ENCODE peak calls at places on chromosomes 7 and 10, in five cellular contexts. E is AG04449; Z is AG10803; P is esophagus squamous epithelium; C is CD4-positive, CD25-positive, alpha-beta regulatory T cell. K is an unnamed sample.

GRCh38 chr10:111856631-111857030 is 326.9 kb downstream of the GPAM start:
- DNase-seq in E (no peak), Z (peak; percentile 8), C (no peak), P (no peak), K (no peak)

GRCh38 chr10:624605-625334 is 64.7 kb downstream of the DIP2C start:
- DNase-seq in Z (peak; percentile 37), E (no peak), C (no peak), P (no peak), K (no peak)

GRCh38 chr10:52779541-52780390 is 7.2 kb upstream of the MBL2 start:
- DNase-seq in Z (peak; percentile 53), E (no peak), C (peak; percentile 14), P (no peak), K (peak; percentile 55)

GRCh38 chr10:24451325-24451820 is 242.4 kb downstream of the KIAA1217 start:
- DNase-seq in E (no peak), C (peak; percentile 32), P (no peak), Z (no peak), K (peak; percentile 87)

GRCh38 chr7:115274-115911 is 77.0 kb upstream of the FAM20C start:
- DNase-seq in Z (peak; percentile 48), P (no peak), E (no peak), C (no peak), K (no peak)

GRCh38 chr7:28856656-28857055 is 101.5 kb downstream of the TRIL start:
- DNase-seq in P (no peak), Z (peak; percentile 27), E (no peak), C (no peak), K (no peak)

GRCh38 chr10:129725482-129725881 is 238.6 kb downstream of the EBF3 start:
- DNase-seq in Z (no peak), E (no peak), C (no peak), P (no peak), K (no peak)

GRCh38 chr7:6278749-6279310 is 6.4 kb upstream of the CYTH3 start:
- DNase-seq in Z (peak; percentile 38), P (no peak), C (no peak), E (no peak), K (no peak)

GRCh38 chr7:37150856-37151255 is 297.8 kb downstream of the ELMO1 start:
- DNase-seq in E (no peak), C (no peak), P (no peak), Z (no peak), K (no peak)

GRCh38 chr7:1366801-1367405 is 92.4 kb downstream of the MICALL2 start:
- DNase-seq in P (no peak), Z (no peak), E (no peak), C (no peak), K (no peak)

GRCh38 chr10:132329565-132330485 is 2.2 kb upstream of the LRRC27 start:
- DNase-seq in Z (peak; percentile 63), P (no peak), E (no peak), C (peak; percentile 64), K (no peak)

GRCh38 chr7:47366211-47366610 is 215.7 kb downstream of the TNS3 start:
- DNase-seq in E (no peak), C (no peak), Z (no peak), P (no peak), K (no peak)

GRCh38 chr10:100148353-100149211 is 37.2 kb downstream of the ERLIN1 start:
- DNase-seq in E (no peak), P (no peak), Z (peak; percentile 35), C (no peak), K (no peak)

GRCh38 chr7:50842061-50842460 is 59.4 kb upstream of the GRB10 start:
- DNase-seq in E (no peak), P (no peak), Z (no peak), C (no peak), K (no peak)

GRCh38 chr10:1411956-1412355 is 325.4 kb downstream of the ADARB2 start:
- DNase-seq in C (no peak), Z (no peak), E (no peak), P (no peak), K (no peak)

GRCh38 chr10:29055091-29055490 is 233.8 kb upstream of the LYZL1 start:
- DNase-seq in E (no peak), P (no peak), Z (no peak), C (no peak), K (no peak)

GRCh38 chr7:119999743-120000475 is 273.1 kb upstream of the KCND2 start:
- DNase-seq in E (no peak), P (no peak), Z (no peak), C (no peak), K (no peak)

GRCh38 chr10:48476279-48476982 is 128.4 kb downstream of the ARHGAP22 start:
- DNase-seq in P (no peak), Z (no peak), E (no peak), C (no peak), K (no peak)

GRCh38 chr10:99450624-99451498 is 20.4 kb upstream of the GOT1 start:
- DNase-seq in C (no peak), P (no peak), Z (no peak), E (no peak), K (no peak)

GRCh38 chr7:74047804-74048380 is 19.9 kb downstream of the ELN start:
- DNase-seq in Z (no peak), P (no peak), C (no peak), E (no peak), K (no peak)

GRCh38 chr10:75544923-75545322 is 113.5 kb downstream of the LRMDA start:
- DNase-seq in Z (peak; percentile 88), E (no peak), C (no peak), P (no peak), K (no peak)

GRCh38 chr7:2802504-2803341 is 41.4 kb downstream of the GNA12 start:
- DNase-seq in P (no peak), C (no peak), E (no peak), Z (no peak), K (no peak)

GRCh38 chr10:78623577-78624215 is 445.1 kb upstream of the ZMIZ1 start:
- DNase-seq in E (peak; percentile 64), P (no peak), C (no peak), Z (peak; percentile 72), K (no peak)

GRCh38 chr10:17228081-17229015 is at the start of gene VIM:
- DNase-seq in C (peak; percentile 94), E (no peak), Z (peak; percentile 98), P (peak; percentile 46), K (peak; percentile 88)

DNA sequence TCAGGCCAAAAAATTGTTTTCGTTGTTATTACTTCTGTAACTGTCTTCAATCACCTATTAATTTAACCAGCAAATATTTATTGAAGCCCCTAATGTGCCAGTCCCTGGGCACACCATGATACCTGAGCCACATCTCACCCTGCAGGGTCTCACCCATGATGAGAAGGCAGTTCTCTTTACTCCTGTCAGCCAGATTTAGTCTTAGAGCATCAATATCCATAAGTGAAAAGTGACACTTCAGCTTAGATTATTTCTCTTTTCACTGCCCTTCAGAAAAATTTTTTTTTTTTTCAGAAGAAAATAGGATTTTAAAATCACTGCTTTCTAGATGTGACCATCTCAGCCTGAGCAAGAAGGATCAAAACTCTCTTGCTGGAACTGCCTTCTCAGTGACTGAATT is 258.6 kb upstream of the NFE2L3 start:
- DNase-seq in P (no peak), C (no peak), Z (no peak), E (no peak), K (no peak)
- H3K4me3 ChIP-seq in P (peak overlapping the region; percentile 67), C (peak overlapping the region; percentile 99), Z (peak overlapping the region; percentile 57), E (no peak overlapping the region), K (no peak overlapping the region)

GRCh38 chr7:103991406-103991805 is 1.9 kb upstream of the RELN start:
- DNase-seq in P (no peak), E (no peak), Z (no peak), C (no peak), K (no peak)
- H3K4me3 ChIP-seq in P (no peak overlapping the region), E (no peak overlapping the region), Z (no peak overlapping the region), C (no peak overlapping the region), K (no peak overlapping the region)

GRCh38 chr7:135158874-135159273 is 11.0 kb downstream of the TMEM140 start:
- DNase-seq in Z (no peak), P (no peak), C (no peak), E (no peak), K (no peak)
- H3K4me3 ChIP-seq in Z (no peak overlapping the region), P (no peak overlapping the region), C (no peak overlapping the region), E (no peak overlapping the region), K (no peak overlapping the region)

DNA sequence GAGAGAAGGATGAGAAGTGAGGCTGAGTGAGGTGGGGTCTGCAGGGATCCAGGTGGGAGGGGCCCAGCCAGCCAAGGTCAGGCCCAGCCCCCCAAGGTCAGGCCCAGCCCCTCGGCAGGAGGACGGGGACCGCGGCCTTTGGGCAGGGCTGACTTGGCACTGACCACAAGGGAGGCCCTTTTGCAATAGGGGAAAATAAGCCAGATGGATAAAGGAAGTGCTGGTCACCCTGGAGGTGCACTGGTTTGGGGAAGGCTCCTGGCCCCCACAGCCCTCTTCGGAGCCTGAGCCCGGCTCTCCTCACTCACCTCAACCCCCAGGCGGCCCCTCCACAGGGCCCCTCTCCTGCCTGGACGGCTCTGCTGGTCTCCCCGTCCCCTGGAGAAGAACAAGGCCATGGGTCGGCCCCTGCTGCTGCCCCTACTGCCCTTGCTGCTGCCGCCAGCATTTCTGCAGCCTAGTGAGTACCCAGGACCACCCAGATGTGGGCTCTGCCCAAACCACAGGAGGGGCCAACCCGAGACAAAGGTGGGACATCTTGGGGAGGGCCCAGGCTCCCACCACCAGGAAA is at the start of gene PILRA:
- DNase-seq in E (no peak), C (no peak), P (no peak), Z (peak; percentile 24), K (no peak)
- H3K4me3 ChIP-seq in E (no peak within 1 kb of the TSS), C (no peak within 1 kb of the TSS), P (peak within 1 kb of the TSS; percentile 39), Z (no peak within 1 kb of the TSS), K (peak within 1 kb of the TSS; percentile 36)

GRCh38 chr10:11864727-11865126 is 41.6 kb downstream of the PROSER2 start:
- DNase-seq in C (no peak), E (no peak), Z (no peak), P (no peak), K (no peak)

GRCh38 chr10:11861811-11862210 is 38.7 kb downstream of the PROSER2 start:
- DNase-seq in Z (no peak), C (no peak), E (no peak), P (no peak), K (no peak)

GRCh38 chr10:11861341-11861740 is 38.2 kb downstream of the PROSER2 start:
- DNase-seq in C (no peak), Z (no peak), E (no peak), P (no peak), K (peak; percentile 38)

GRCh38 chr10:11865561-11865960 is 42.4 kb downstream of the PROSER2 start:
- DNase-seq in E (no peak), P (no peak), Z (no peak), C (no peak), K (no peak)

GRCh38 chr10:11863353-11864105 is 40.4 kb downstream of the PROSER2 start:
- DNase-seq in C (peak; percentile 92), E (no peak), P (no peak), Z (no peak), K (peak; percentile 89)
- H3K4me3 ChIP-seq in C (peak overlapping the region; percentile 92), E (no peak overlapping the region), P (no peak overlapping the region), Z (no peak overlapping the region), K (peak overlapping the region; percentile 21)

GRCh38 chr7:142855401-142855743 is 496 bp downstream of the EPHB6 start:
- DNase-seq in E (no peak), Z (no peak), P (no peak), C (peak; percentile 16), K (no peak)

GRCh38 chr7:142855756-142856564 is 1.1 kb downstream of the EPHB6 start:
- DNase-seq in E (no peak), Z (peak; percentile 37), P (no peak), C (no peak), K (no peak)

GRCh38 chr7:142854505-142855400 is at the start of gene EPHB6:
- DNase-seq in Z (peak; percentile 43), P (no peak), E (no peak), C (peak; percentile 57), K (peak; percentile 22)

GRCh38 chr7:142857625-142858024 is 2.7 kb downstream of the EPHB6 start:
- DNase-seq in E (no peak), P (no peak), Z (no peak), C (no peak), K (no peak)

GRCh38 chr7:142856565-142857245 is 1.8 kb downstream of the EPHB6 start:
- DNase-seq in E (no peak), P (no peak), C (no peak), Z (no peak), K (no peak)
- H3K4me3 ChIP-seq in E (no peak overlapping the region), P (no peak overlapping the region), C (peak overlapping the region; percentile 28), Z (no peak overlapping the region), K (no peak overlapping the region)